ENCODE peak calls at places on chromosomes 13 and 19, in ten cellular contexts. M is K562; H is endodermal cell; Z is thoracic aorta; K is cardiac muscle cell; Q is esophagus muscularis mucosa; J is right atrium auricular region; E is neuronal stem cell; I is lower lobe of right lung; T is naive thymus-derived CD4-positive, alpha-beta T cell. S is an unnamed sample.
A peak's percentile ranks its signal among the peaks of the same experiment; 100 is the strongest.

GRCh38 chr19:1214862-1215731 is 9.5 kb downstream of the STK11 start:
- DNase-seq in H (no peak), M (no peak), Z (no peak), Q (no peak), E (no peak), I (peak; percentile 73), J (no peak), T (no peak), K (no peak), S (no peak)

GRCh38 chr13:74929436-74929835 is 552.5 kb downstream of the TBC1D4 start:
- DNase-seq in T (no peak), I (no peak), H (no peak), J (no peak), Z (no peak), M (no peak), K (no peak), E (no peak), Q (no peak), S (no peak)

GRCh38 chr13:41054212-41054877 is 7.0 kb upstream of the WBP4 start:
- DNase-seq in T (peak; percentile 70), H (no peak), M (no peak), Q (no peak), E (no peak), K (peak; percentile 57), Z (no peak), I (no peak), J (no peak), S (peak; percentile 56)

GRCh38 chr13:97058896-97059295 is 64.6 kb upstream of the OXGR1 start:
- DNase-seq in T (no peak), K (no peak), E (no peak), H (no peak), M (no peak), Z (no peak), J (no peak), I (no peak), Q (no peak), S (no peak)

GRCh38 chr19:1582201-1582600 is 10.5 kb downstream of the MBD3 start:
- DNase-seq in T (no peak), I (no peak), Q (no peak), J (no peak), E (no peak), H (no peak), M (no peak), Z (no peak), K (no peak), S (no peak)

GRCh38 chr13:99376132-99376531 is 68.9 kb upstream of the GPR183 start:
- DNase-seq in T (no peak), K (no peak), J (peak; percentile 68), H (peak; percentile 38), M (no peak), Q (no peak), I (no peak), E (no peak), Z (no peak), S (no peak)

GRCh38 chr13:74136089-74136658 is 2.0 kb upstream of the KLF12 start:
- DNase-seq in K (peak; percentile 48), Q (peak; percentile 92), Z (no peak), E (no peak), H (no peak), T (peak; percentile 71), I (no peak), J (peak; percentile 60), M (no peak), S (peak; percentile 56)

GRCh38 chr13:38372818-38373217 is 23.2 kb downstream of the UFM1 start:
- DNase-seq in J (no peak), E (no peak), T (no peak), Z (no peak), K (no peak), Q (no peak), M (no peak), I (no peak), H (no peak), S (no peak)

GRCh38 chr19:42111811-42112210 is 20.4 kb downstream of the POU2F2 start:
- DNase-seq in M (no peak), E (no peak), K (no peak), I (no peak), J (no peak), Q (no peak), T (no peak), Z (no peak), H (no peak), S (no peak)

GRCh38 chr13:93409001-93409400 is 182.4 kb downstream of the GPC6 start:
- DNase-seq in I (no peak), J (no peak), H (no peak), Z (no peak), Q (no peak), T (no peak), K (no peak), E (no peak), M (no peak), S (no peak)

GRCh38 chr19:4062576-4063368 is 3.9 kb downstream of the ZBTB7A start:
- DNase-seq in T (no peak), K (no peak), J (no peak), H (no peak), Q (no peak), I (peak; percentile 50), Z (no peak), M (no peak), E (no peak), S (no peak)

GRCh38 chr13:113410472-113411201 is 42.7 kb downstream of the ADPRHL1 start:
- DNase-seq in Q (no peak), H (no peak), T (no peak), I (peak; percentile 45), E (no peak), Z (peak; percentile 66), J (no peak), M (no peak), K (no peak), S (no peak)

GRCh38 chr13:41634407-41634806 is 177.1 kb downstream of the RGCC start:
- DNase-seq in J (no peak), Z (no peak), I (no peak), Q (no peak), M (no peak), T (no peak), E (no peak), K (no peak), H (no peak), S (no peak)

GRCh38 chr19:3366761-3367571 is 583 bp downstream of the NFIC start:
- DNase-seq in Z (no peak), K (peak; percentile 59), H (peak; percentile 75), J (no peak), T (no peak), E (no peak), M (peak; percentile 76), Q (no peak), I (peak; percentile 70), S (no peak)

DNA sequence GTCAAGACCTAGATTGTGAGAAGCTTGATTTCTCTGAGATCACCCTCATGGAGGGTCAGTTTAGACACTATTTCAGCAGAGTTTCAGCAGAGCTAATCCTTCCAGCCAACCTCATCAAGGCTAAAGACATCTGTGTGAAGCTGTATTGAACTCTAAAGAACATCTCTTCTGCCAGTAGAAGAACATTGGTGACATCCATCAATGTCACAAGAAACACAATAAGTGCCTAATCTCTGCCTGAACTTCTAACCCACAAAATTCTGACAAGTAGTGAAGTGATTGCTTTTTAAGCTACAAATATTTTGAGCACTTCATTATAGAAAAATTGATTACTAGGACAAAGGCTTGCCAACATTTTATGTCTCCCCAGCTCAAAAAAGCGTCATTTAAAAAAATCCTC is 475.8 kb upstream of the PCDH20 start:
- DNase-seq in K (no peak), M (no peak), Q (no peak), T (no peak), H (no peak), I (no peak), Z (no peak), J (no peak), E (no peak), S (no peak)
- H3K4me1 ChIP-seq in K (no peaks in the 10 kb centered on the region), M (no peaks in the 10 kb centered on the region), Q (no peaks in the 10 kb centered on the region), T (no peaks in the 10 kb centered on the region), H (no peaks in the 10 kb centered on the region), I (no peaks in the 10 kb centered on the region), Z (no peaks in the 10 kb centered on the region), J (no peaks in the 10 kb centered on the region), E (no peaks in the 10 kb centered on the region), S (no peaks in the 10 kb centered on the region)

GRCh38 chr19:40685563-40685962 is 4.9 kb downstream of the NUMBL start:
- DNase-seq in T (no peak), M (no peak), Z (no peak), J (no peak), Q (no peak), I (no peak), E (no peak), K (no peak), H (no peak), S (no peak)

GRCh38 chr19:40685016-40685526 is 5.4 kb downstream of the NUMBL start:
- DNase-seq in H (no peak), Q (no peak), J (no peak), T (no peak), I (no peak), E (no peak), K (no peak), M (no peak), Z (no peak), S (no peak)

GRCh38 chr19:40682431-40682964 is 8.0 kb downstream of the NUMBL start:
- DNase-seq in I (no peak), Q (no peak), J (no peak), H (no peak), Z (no peak), E (no peak), M (no peak), K (no peak), T (no peak), S (no peak)

GRCh38 chr19:40684280-40684679 is 6.2 kb downstream of the NUMBL start:
- DNase-seq in T (no peak), Q (no peak), E (no peak), M (no peak), I (no peak), Z (no peak), K (no peak), J (no peak), H (no peak), S (no peak)

DNA sequence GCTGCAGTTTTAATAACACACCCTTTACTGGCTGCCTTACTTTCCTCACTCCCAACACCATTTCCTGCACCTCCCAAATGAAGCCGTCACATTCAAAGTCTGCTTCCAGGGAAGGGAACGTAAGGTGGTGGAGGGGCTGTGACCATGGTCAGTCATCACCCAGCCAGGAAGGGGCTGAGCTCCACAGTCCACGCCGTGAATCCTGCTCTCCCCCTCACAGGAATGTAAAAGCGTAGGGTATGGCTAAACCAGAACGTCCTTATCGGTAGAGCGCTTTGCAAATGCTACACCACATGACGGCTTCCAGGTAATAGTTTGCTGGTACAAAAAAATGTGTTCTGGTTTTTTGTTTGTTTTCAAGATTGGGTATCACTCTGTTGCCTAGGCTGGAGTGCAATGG is 7.0 kb downstream of the NUMBL start:
- DNase-seq in K (no peak), T (no peak), J (no peak), Z (no peak), M (no peak), Q (no peak), H (no peak), E (no peak), I (no peak), S (no peak)
- H3K27ac ChIP-seq in K (no peak overlapping the region), T (no peak overlapping the region), J (no peak overlapping the region), Z (no peak overlapping the region), M (no peak overlapping the region), Q (no peak overlapping the region), H (no peak overlapping the region), E (no peak overlapping the region), I (no peak overlapping the region), S (no peak overlapping the region)

GRCh38 chr13:94906605-94907004 is 194.3 kb upstream of the SOX21 start:
- DNase-seq in M (no peak), E (no peak), K (no peak), J (no peak), I (no peak), T (no peak), H (no peak), Z (no peak), Q (no peak), S (no peak)
- H3K4me3 ChIP-seq in M (no peak overlapping the region), E (no peak overlapping the region), K (no peak overlapping the region), J (no peak overlapping the region), I (no peak overlapping the region), T (no peak overlapping the region), H (no peak overlapping the region), Z (no peak overlapping the region), Q (no peak overlapping the region), S (no peak overlapping the region)

GRCh38 chr19:16075430-16076153 is 703 bp upstream of the TPM4 start:
- DNase-seq in H (peak; percentile 54), T (no peak), K (no peak), M (no peak), E (no peak), Q (no peak), I (peak; percentile 33), Z (no peak), J (no peak), S (no peak)
- H3K4me1 ChIP-seq in H (peaks cover 3% of the 10 kb centered on the region), T (peaks cover 75% of the 10 kb centered on the region), K (peaks cover 20% of the 10 kb centered on the region), M (peaks cover 48% of the 10 kb centered on the region), E (peaks cover 10% of the 10 kb centered on the region), Q (peaks cover 86% of the 10 kb centered on the region), I (peaks cover 64% of the 10 kb centered on the region), Z (peaks cover 34% of the 10 kb centered on the region), J (no peaks in the 10 kb centered on the region), S (peaks cover 78% of the 10 kb centered on the region)

S was measured in CD4-positive, alpha-beta memory T cell.